ENCODE peak calls at places on chromosome 21, in seven cellular contexts. S, A, V, F, Z, P and X are unnamed samples.

GRCh38 chr21:29647353-29647781 is 292.4 kb downstream of the GRIK1 start:
- DNase-seq in S (no peak), A (no peak), V (no peak), F (no peak), Z (peak; percentile 16), P (no peak), X (no peak)

GRCh38 chr21:36478207-36478701 is 1.7 kb downstream of the CLDN14 start:
- DNase-seq in S (no peak), A (peak; percentile 97), V (no peak), F (no peak), Z (peak; percentile 29), P (no peak), X (peak; percentile 77)

GRCh38 chr21:35547946-35548774 is 499.1 kb upstream of the RUNX1 start:
- DNase-seq in S (no peak), A (no peak), V (no peak), F (no peak), Z (peak; percentile 56), P (no peak), X (no peak)

GRCh38 chr21:16002872-16003466 is 273.2 kb downstream of the USP25 start:
- DNase-seq in S (no peak), A (peak; percentile 36), V (no peak), F (no peak), Z (no peak), P (no peak), X (no peak)

GRCh38 chr21:26842976-26843911 is 2.0 kb downstream of the ADAMTS1 start:
- DNase-seq in S (no peak), A (peak; percentile 94), V (peak; percentile 96), F (peak; percentile 97), Z (peak; percentile 95), P (peak; percentile 95), X (peak; percentile 94)

GRCh38 chr21:35810431-35810970 is 249.8 kb downstream of the SETD4 start:
- DNase-seq in S (no peak), A (no peak), V (no peak), F (no peak), Z (no peak), P (no peak), X (no peak)

GRCh38 chr21:34580181-34580700 is 34.7 kb downstream of the RCAN1 start:
- DNase-seq in S (no peak), A (no peak), V (no peak), F (peak; percentile 60), Z (peak; percentile 30), P (peak; percentile 84), X (peak; percentile 21)

GRCh38 chr21:26572668-26573381 is at the start of gene CYYR1:
- DNase-seq in S (no peak), A (peak; percentile 29), V (peak; percentile 46), F (peak; percentile 50), Z (peak; percentile 50), P (peak; percentile 22), X (peak; percentile 73)

GRCh38 chr21:14589855-14590563 is 43.9 kb upstream of the SAMSN1 start:
- DNase-seq in S (no peak), A (no peak), V (no peak), F (no peak), Z (no peak), P (no peak), X (no peak)

GRCh38 chr21:24594082-24594481 is 1013.2 kb downstream of the MRPL39 start:
- DNase-seq in S (no peak), A (no peak), V (no peak), F (no peak), Z (no peak), P (no peak), X (no peak)

GRCh38 chr21:14706712-14707111 is 160.6 kb upstream of the SAMSN1 start:
- DNase-seq in S (no peak), A (no peak), V (no peak), F (no peak), Z (no peak), P (no peak), X (no peak)

GRCh38 chr21:15978158-15978805 is 248.5 kb downstream of the USP25 start:
- DNase-seq in S (no peak), A (peak; percentile 95), V (no peak), F (no peak), Z (no peak), P (no peak), X (peak; percentile 28)

GRCh38 chr21:16608209-16608830 is 878.5 kb downstream of the USP25 start:
- DNase-seq in S (peak; percentile 1), A (no peak), V (no peak), F (no peak), Z (no peak), P (no peak), X (no peak)

GRCh38 chr21:35753308-35753707 is 307.0 kb downstream of the SETD4 start:
- DNase-seq in S (no peak), A (no peak), V (no peak), F (no peak), Z (no peak), P (no peak), X (no peak)

GRCh38 chr21:26800455-26801454 is 44.5 kb downstream of the ADAMTS1 start:
- DNase-seq in S (no peak), A (no peak), V (no peak), F (no peak), Z (no peak), P (peak; percentile 71), X (peak; percentile 15)

GRCh38 chr21:26708223-26708800 is 135.2 kb upstream of the CYYR1 start:
- DNase-seq in S (no peak), A (no peak), V (no peak), F (no peak), Z (no peak), P (no peak), X (no peak)

GRCh38 chr21:25639922-25640670 is 1.0 kb downstream of the JAM2 start:
- DNase-seq in S (no peak), A (peak; percentile 10), V (peak; percentile 65), F (peak; percentile 79), Z (peak; percentile 22), P (peak; percentile 44), X (no peak)

GRCh38 chr21:35855463-35855862 is 204.9 kb downstream of the SETD4 start:
- DNase-seq in S (no peak), A (no peak), V (no peak), F (no peak), Z (no peak), P (no peak), X (no peak)

GRCh38 chr21:29379517-29380054 is 80.9 kb downstream of the BACH1 start:
- DNase-seq in S (no peak), A (no peak), V (no peak), F (no peak), Z (no peak), P (no peak), X (no peak)

GRCh38 chr21:29991624-29992023 is 51.8 kb upstream of the GRIK1 start:
- DNase-seq in S (no peak), A (no peak), V (no peak), F (no peak), Z (no peak), P (no peak), X (no peak)

GRCh38 chr21:21715286-21715969 is 717.2 kb downstream of the NCAM2 start:
- DNase-seq in S (no peak), A (peak; percentile 98), V (no peak), F (no peak), Z (no peak), P (no peak), X (peak; percentile 5)

GRCh38 chr21:17454315-17455027 is 58.4 kb upstream of the CXADR start:
- DNase-seq in S (peak; percentile 91), A (peak; percentile 90), V (peak; percentile 56), F (peak; percentile 52), Z (peak; percentile 74), P (no peak), X (peak; percentile 48)

GRCh38 chr21:32929633-32930038 is 96.1 kb upstream of the OLIG2 start:
- DNase-seq in S (no peak), A (no peak), V (no peak), F (no peak), Z (no peak), P (no peak), X (no peak)

GRCh38 chr21:32930673-32931072 is 95.1 kb upstream of the OLIG2 start:
- DNase-seq in S (no peak), A (no peak), V (no peak), F (no peak), Z (no peak), P (no peak), X (no peak)

GRCh38 chr21:32920474-32920873 is 105.3 kb upstream of the OLIG2 start:
- DNase-seq in S (no peak), A (no peak), V (no peak), F (no peak), Z (no peak), P (no peak), X (no peak)

GRCh38 chr21:32921632-32922230 is 104.0 kb upstream of the OLIG2 start:
- DNase-seq in S (no peak), A (no peak), V (no peak), F (no peak), Z (no peak), P (no peak), X (no peak)

GRCh38 chr21:32925098-32925497 is 100.6 kb upstream of the OLIG2 start:
- DNase-seq in S (no peak), A (no peak), V (no peak), F (no peak), Z (no peak), P (no peak), X (no peak)
- H3K9me3 ChIP-seq in S (peaks cover 19% of the 10 kb centered on the region), A (no peaks in the 10 kb centered on the region), V (peaks cover 7% of the 10 kb centered on the region), F (peaks cover 2% of the 10 kb centered on the region), Z (peaks cover 5% of the 10 kb centered on the region), P (peaks cover 24% of the 10 kb centered on the region), X (peaks cover 7% of the 10 kb centered on the region)

GRCh38 chr21:31185663-31186062 is 147.4 kb upstream of the KRTAP19-8 start:
- DNase-seq in S (no peak), A (no peak), V (no peak), F (no peak), Z (no peak), P (no peak), X (no peak)
- H3K4me3 ChIP-seq in S (no peak overlapping the region), A (no peak overlapping the region), V (no peak overlapping the region), F (no peak overlapping the region), Z (no peak overlapping the region), P (no peak overlapping the region), X (no peak overlapping the region)

DNA sequence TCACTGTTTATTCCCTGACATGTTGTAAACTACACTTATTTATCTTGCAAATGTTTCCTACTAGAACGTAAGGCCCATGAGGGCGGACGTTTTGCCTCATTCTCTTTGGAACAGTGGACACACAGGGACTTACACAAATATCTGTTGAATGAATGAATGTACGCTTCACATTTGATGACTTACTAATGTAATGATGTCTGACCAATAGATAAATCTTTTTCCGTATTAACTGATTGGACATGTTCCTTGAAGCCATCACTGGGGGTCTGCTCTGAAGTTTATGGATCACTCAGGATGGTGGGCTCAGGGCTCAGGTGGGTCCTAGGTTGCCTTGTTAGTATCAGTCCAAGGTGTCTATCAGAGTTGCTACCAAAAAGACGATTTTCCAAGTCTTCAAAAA is 763.2 kb upstream of the TPTE start:
- DNase-seq in S (no peak), A (no peak), V (no peak), F (no peak), Z (no peak), P (no peak), X (no peak)
- H3K9me3 ChIP-seq in S (peaks cover 95% of the 10 kb centered on the region), A (peaks cover 4% of the 10 kb centered on the region), V (peaks cover 3% of the 10 kb centered on the region), F (no peaks in the 10 kb centered on the region), Z (peaks cover 37% of the 10 kb centered on the region), P (no peaks in the 10 kb centered on the region), X (peaks cover 12% of the 10 kb centered on the region)

GRCh38 chr21:43744725-43745124 is 25.8 kb downstream of the PDXK start:
- DNase-seq in S (no peak), A (no peak), V (no peak), F (no peak), Z (no peak), P (no peak), X (no peak)
- H3K4me3 ChIP-seq in S (no peak overlapping the region), A (no peak overlapping the region), V (no peak overlapping the region), F (no peak overlapping the region), Z (no peak overlapping the region), P (no peak overlapping the region), X (no peak overlapping the region)